ENCODE peak calls at places on chromosomes 3 and 15, in five cellular contexts. E is CD8-positive, alpha-beta T cell; U is DND-41; N is neural crest cell; F is tibial artery. M is an unnamed sample.

GRCh38 chr3:31490502-31490901 is 42.2 kb upstream of the STT3B start:
- DNase-seq in F (no peak), U (no peak), E (no peak), N (no peak), M (no peak)

GRCh38 chr15:90188914-90189748 is 12.0 kb upstream of the SEMA4B start:
- DNase-seq in E (no peak), U (no peak), F (no peak), N (no peak), M (no peak)

GRCh38 chr15:47861186-47861585 is 143.9 kb downstream of the SEMA6D start:
- DNase-seq in F (no peak), U (no peak), N (peak), E (no peak), M (no peak)

GRCh38 chr15:52280326-52281084 is 15.1 kb downstream of the MYO5C start:
- DNase-seq in N (no peak), F (no peak), E (no peak), U (no peak), M (no peak)

GRCh38 chr3:41961061-41961749 is 698 bp downstream of the ULK4 start:
- DNase-seq in U (peak), N (peak), E (peak), F (peak), M (no peak)

GRCh38 chr3:197029511-197030167 is at the start of gene MELTF:
- DNase-seq in F (no peak), U (peak), N (peak), E (peak), M (no peak)

GRCh38 chr15:85727068-85727467 is 67.7 kb downstream of the KLHL25 start:
- DNase-seq in F (peak), E (no peak), N (no peak), U (no peak), M (no peak)

GRCh38 chr15:85380860-85381535 is 595 bp downstream of the AKAP13 start:
- DNase-seq in U (peak), N (no peak), F (peak), E (peak), M (no peak)

GRCh38 chr3:60304103-60304502 is 947.1 kb downstream of the FHIT start:
- DNase-seq in F (no peak), U (no peak), N (no peak), E (no peak), M (no peak)

GRCh38 chr3:49158108-49158709 is 7.9 kb downstream of the CCDC71 start:
- DNase-seq in U (peak), F (no peak), E (peak), N (peak), M (no peak)

GRCh38 chr3:185250247-185250646 is 3.6 kb downstream of the EHHADH start:
- DNase-seq in F (no peak), E (no peak), U (no peak), N (no peak), M (no peak)

GRCh38 chr15:90895571-90896117 is 7.5 kb upstream of the MAN2A2 start:
- DNase-seq in F (no peak), N (peak), E (no peak), U (peak), M (no peak)

GRCh38 chr3:146250449-146251382 is at the start of gene PLSCR4:
- DNase-seq in U (no peak), N (peak), E (no peak), F (peak), M (peak)

DNA sequence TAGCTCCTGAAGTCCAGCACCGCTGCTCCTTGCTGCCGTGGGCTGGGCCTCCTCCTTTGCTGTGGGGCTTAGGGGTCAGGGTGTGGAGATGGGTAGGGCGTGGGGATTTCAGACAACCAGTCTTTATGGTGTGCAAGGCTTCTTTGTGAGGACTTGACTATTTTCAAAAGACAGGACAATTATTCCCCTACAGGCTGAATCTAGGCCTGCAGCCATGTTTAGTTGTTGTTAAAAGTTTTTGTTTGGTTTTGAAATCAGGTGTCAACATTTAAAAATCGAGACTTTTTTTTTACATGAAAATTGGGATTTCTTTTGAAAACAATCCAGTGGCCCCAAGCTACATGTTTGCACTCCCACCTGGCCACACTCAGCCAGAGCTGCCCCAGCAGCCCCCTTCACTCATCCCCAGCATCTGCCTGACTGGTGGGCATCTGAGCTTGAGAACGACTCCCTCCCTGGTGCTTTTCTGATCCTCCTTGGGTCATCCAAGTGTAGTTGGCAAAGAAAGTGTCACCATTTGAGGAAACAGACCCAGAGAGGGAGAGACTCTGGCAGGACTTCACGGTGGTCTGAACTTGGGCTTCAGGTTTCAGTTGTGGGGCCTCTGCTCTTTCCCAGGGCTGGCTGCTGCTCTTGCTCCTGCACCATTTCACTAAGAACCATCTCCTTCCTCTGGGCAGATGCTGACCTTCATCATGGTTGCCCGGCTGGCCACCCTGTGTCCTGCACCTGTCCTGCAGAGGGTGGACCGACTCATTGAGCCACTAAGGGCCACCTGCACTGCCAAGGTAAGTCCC is 10.4 kb downstream of the RPL32 start:
- DNase-seq in E (no peak), U (no peak), N (no peak), F (no peak), M (no peak)
- TF ChIP-seq CTCF in E (no peak), U (peak), N (peak), F (peak), M (no peak)

GRCh38 chr3:128603811-128604447 is 46.7 kb downstream of the RPN1 start:
- DNase-seq in E (no peak), U (no peak), N (no peak), F (no peak), M (no peak)

GRCh38 chr3:128609294-128609693 is 41.3 kb downstream of the RPN1 start:
- DNase-seq in E (no peak), F (no peak), U (no peak), N (no peak), M (no peak)

GRCh38 chr3:128603313-128603712 is 47.3 kb downstream of the RPN1 start:
- DNase-seq in E (no peak), N (no peak), U (no peak), F (no peak), M (no peak)

GRCh38 chr3:128607710-128608048 is 42.9 kb downstream of the RPN1 start:
- DNase-seq in E (no peak), N (no peak), U (no peak), F (no peak), M (no peak)

DNA sequence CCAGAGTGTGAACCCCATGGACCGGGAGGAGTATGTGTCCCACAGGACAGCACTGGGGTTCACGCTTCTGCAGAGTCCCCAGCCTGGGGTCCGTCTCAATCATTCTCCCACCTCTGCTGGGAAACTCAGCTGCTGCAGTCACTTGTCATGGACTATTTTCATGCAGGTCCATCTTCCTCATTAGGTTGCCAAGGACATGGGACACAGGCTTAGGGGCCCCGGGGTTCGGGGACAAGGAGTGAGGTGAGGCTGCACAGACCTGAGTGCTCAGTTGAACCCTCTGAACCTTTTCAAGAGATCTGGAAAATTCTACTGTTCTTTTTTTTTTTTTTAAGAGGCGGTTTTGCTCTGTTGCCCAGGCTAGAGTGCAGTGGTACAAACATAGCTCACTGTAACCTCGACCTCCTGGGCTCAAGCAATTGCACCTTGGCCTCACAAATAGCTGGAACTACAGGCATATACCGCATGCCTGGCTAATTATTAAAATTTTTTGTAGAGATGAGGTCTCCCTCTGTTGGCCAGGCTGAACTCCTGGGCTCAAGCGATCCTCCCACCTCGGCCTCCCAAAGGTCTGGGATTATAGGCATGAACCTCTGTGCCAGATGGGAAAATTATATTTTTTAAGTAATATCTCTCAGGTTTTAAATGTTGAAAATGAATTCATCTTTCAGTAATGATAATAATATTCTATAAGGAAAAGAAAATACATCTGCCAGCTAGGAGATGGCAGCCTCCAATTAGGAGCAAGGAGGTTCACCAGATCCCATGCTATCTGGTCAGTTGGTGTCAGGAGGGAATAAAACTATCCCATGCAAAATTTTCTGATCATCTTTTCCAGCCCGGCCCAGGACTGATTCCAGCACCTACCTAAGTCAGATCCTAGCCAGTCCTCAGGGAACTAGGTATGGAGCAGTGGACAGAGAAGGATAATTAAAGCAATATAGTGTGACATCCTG is 45.2 kb downstream of the RPN1 start:
- DNase-seq in N (no peak), E (no peak), U (no peak), F (no peak), M (no peak)
- TF ChIP-seq CTCF in N (no peak), E (no peak), U (no peak), F (no peak), M (no peak)

GRCh38 chr3:126245811-126246727 is 65.7 kb upstream of the ALDH1L1 start:
- DNase-seq in F (peak), U (peak), N (peak), E (no peak), M (no peak)
- TF ChIP-seq CTCF in F (peak), U (peak), N (peak), E (no peak), M (peak)

DNA sequence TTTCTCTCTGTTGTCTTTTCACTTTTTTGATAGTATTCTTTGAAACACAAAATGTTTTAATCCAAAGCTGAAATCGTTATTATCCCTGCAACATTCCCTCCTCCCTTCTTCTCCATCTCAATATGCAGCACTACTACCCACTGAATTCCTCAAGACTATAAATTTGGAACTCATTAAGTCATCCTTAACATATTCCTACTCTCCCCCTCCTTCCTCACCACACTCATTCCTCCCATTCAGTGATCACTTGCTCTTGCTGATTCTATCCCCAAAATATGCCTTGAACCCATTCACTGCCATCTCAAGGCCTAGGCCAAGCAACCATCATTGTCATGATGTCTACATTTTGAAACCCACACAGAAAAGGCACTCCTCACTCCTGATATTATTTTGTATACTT is 2.4 kb upstream of the PIK3R4 start:
- DNase-seq in N (no peak), U (no peak), F (no peak), E (no peak), M (no peak)
- TF ChIP-seq CTCF in N (no peak), U (no peak), F (no peak), E (no peak), M (no peak)

DNA sequence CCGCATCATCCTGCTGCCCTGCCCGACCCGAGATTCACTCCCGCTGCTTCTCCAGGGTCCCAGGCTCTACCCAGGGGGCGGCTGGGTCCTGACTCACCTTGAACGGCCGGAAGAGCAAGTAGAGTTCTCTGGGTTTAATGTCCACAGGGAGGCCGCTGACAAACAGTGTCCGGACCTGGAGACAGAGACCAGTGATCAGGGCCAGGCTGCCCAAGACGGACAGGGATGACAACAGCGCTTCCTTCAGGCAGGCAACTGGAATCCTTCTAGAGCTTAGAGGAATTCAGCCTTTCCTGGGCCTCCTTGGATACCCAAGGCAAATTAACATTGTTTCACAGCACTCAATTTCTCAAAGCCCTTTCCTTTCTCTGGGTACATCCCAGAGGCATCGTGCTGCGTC is 23.9 kb downstream of the RBPMS2 start:
- DNase-seq in F (no peak), N (no peak), E (no peak), U (no peak), M (no peak)
- TF ChIP-seq CTCF in F (no peak), N (no peak), E (no peak), U (no peak), M (no peak)

M was measured in ascending aorta.